ENCODE peak calls at places on chromosomes 2 and 18, in four cellular contexts. W, X, P and U are unnamed samples.

GRCh38 chr2:64276417-64277095 is 132.3 kb upstream of the PELI1 start:
- DNase-seq in X (no peak), W (no peak), P (no peak), U (peak)

GRCh38 chr18:77206676-77207370 is 42.8 kb upstream of the GALR1 start:
- DNase-seq in W (no peak), X (no peak), P (no peak), U (no peak)

GRCh38 chr2:143284087-143284675 is 155.0 kb downstream of the ARHGAP15 start:
- DNase-seq in P (peak), X (peak), W (peak), U (peak)

GRCh38 chr2:58709274-58709673 is 468.1 kb upstream of the FANCL start:
- DNase-seq in P (no peak), X (no peak), W (no peak), U (no peak)

GRCh38 chr2:113173563-113174368 is at the start of gene PSD4:
- DNase-seq in X (no peak), W (peak), P (no peak), U (no peak)

GRCh38 chr2:225100856-225101294 is 58.6 kb upstream of the DOCK10 start:
- DNase-seq in W (no peak), P (no peak), X (peak), U (no peak)

GRCh38 chr2:215693269-215693998 is 257.6 kb upstream of the FN1 start:
- DNase-seq in W (no peak), X (peak), P (peak), U (no peak)

GRCh38 chr2:209368924-209369323 is 54.9 kb upstream of the MAP2 start:
- DNase-seq in X (peak), W (no peak), P (peak), U (no peak)

GRCh38 chr18:34661464-34662087 is 48.5 kb upstream of the DTNA start:
- DNase-seq in W (peak), P (peak), X (peak), U (no peak)

GRCh38 chr18:40293311-40293710 is 1661.7 kb upstream of the PIK3C3 start:
- DNase-seq in W (no peak), X (no peak), P (no peak), U (no peak)

GRCh38 chr2:6080837-6081541 is 388.8 kb downstream of the SOX11 start:
- DNase-seq in P (no peak), X (no peak), W (no peak), U (no peak)

GRCh38 chr2:222102746-222103349 is 195.9 kb downstream of the PAX3 start:
- DNase-seq in W (no peak), P (no peak), X (no peak), U (no peak)

GRCh38 chr18:25724121-25724520 is 366.3 kb downstream of the SS18 start:
- DNase-seq in P (no peak), W (no peak), X (no peak), U (no peak)

GRCh38 chr2:12839339-12839738 is 122.6 kb downstream of the TRIB2 start:
- DNase-seq in P (no peak), W (no peak), X (no peak), U (no peak)

GRCh38 chr2:218785103-218785502 is 3.2 kb downstream of the CYP27A1 start:
- DNase-seq in X (no peak), P (peak), W (no peak), U (no peak)

GRCh38 chr18:68428026-68428425 is 286.9 kb downstream of the TMX3 start:
- DNase-seq in X (no peak), P (no peak), W (no peak), U (no peak)

GRCh38 chr18:8800041-8800441 is 94.7 kb downstream of the MTCL1 start:
- DNase-seq in P (no peak), X (no peak), W (no peak), U (no peak)

GRCh38 chr2:196597531-196597930 is 42.0 kb upstream of the CCDC150 start:
- DNase-seq in X (no peak), W (no peak), P (no peak), U (no peak)

GRCh38 chr18:39448942-39449341 is 1883.3 kb upstream of the CELF4 start:
- DNase-seq in X (no peak), P (no peak), W (no peak), U (no peak)

GRCh38 chr2:226578879-226579278 is 220.7 kb downstream of the IRS1 start:
- DNase-seq in P (peak), W (no peak), X (peak), U (no peak)

GRCh38 chr18:2387588-2387987 is 183.7 kb downstream of the METTL4 start:
- DNase-seq in W (no peak), X (no peak), P (no peak), U (no peak)

GRCh38 chr2:20759487-20759886 is 63.4 kb downstream of the LDAH start:
- DNase-seq in X (no peak), P (no peak), W (no peak), U (no peak)

GRCh38 chr2:28232267-28232666 is 160.4 kb upstream of the FOSL2 start:
- DNase-seq in P (no peak), W (no peak), X (peak), U (no peak)
- TF ChIP-seq NR3C1 in P (no peak), W (no peak), X (no peak), U (no peak)

DNA sequence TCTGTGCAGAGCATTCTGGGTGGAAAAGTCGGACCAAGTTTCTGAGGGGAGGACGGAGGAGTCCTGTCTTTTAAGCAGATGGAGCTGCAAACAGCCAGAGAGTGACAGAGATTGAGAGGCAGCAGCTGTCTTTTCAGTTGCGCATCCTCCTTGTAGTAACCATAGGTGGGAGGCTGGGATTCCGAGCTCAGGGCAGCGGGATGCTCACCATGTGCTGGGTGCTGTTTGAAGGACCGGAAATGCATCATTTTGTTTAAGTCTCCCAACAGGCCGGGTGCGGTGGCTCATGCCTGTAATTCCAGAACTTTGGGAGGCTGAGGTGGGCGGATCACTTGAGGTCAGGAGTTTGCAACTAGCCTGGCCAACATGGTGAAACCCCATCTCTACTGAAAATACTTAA is 93.4 kb downstream of the AGAP1 start:
- DNase-seq in X (no peak), W (no peak), P (no peak), U (no peak)
- TF ChIP-seq USF2 in X (no peak), W (no peak), P (no peak), U (no peak)

GRCh38 chr2:42001696-42002331 is 46.0 kb upstream of the PKDCC start:
- DNase-seq in W (no peak), P (no peak), X (no peak), U (no peak)
- TF ChIP-seq NR3C1 in W (no peak), P (no peak), X (no peak), U (no peak)

GRCh38 chr2:230983566-230983965 is 12.4 kb upstream of the SPATA3 start:
- DNase-seq in P (no peak), X (no peak), W (no peak), U (no peak)

GRCh38 chr2:230981704-230982103 is 14.2 kb upstream of the SPATA3 start:
- DNase-seq in P (no peak), X (no peak), W (no peak), U (no peak)

GRCh38 chr2:230982528-230982927 is 13.4 kb upstream of the SPATA3 start:
- DNase-seq in W (no peak), X (no peak), P (no peak), U (no peak)

GRCh38 chr2:230980468-230980867 is 15.5 kb upstream of the SPATA3 start:
- DNase-seq in W (no peak), X (no peak), P (no peak), U (no peak)

GRCh38 chr2:230982126-230982525 is 13.8 kb upstream of the SPATA3 start:
- DNase-seq in X (no peak), W (no peak), P (no peak), U (no peak)
- TF ChIP-seq USF2 in X (no peak), W (no peak), P (no peak), U (no peak)

GRCh38 chr2:27097341-27097740 is 10.8 kb downstream of the KHK start:
- DNase-seq in X (no peak), P (no peak), W (no peak), U (no peak)

GRCh38 chr2:27094353-27094984 is 7.9 kb downstream of the KHK start:
- DNase-seq in P (no peak), X (no peak), W (no peak), U (no peak)

GRCh38 chr2:27096748-27097297 is 10.3 kb downstream of the KHK start:
- DNase-seq in P (no peak), X (no peak), W (no peak), U (no peak)

GRCh38 chr2:27095427-27095744 is 8.8 kb downstream of the KHK start:
- DNase-seq in X (no peak), W (no peak), P (no peak), U (no peak)

GRCh38 chr2:27095745-27096651 is 9.4 kb downstream of the KHK start:
- DNase-seq in X (peak), W (peak), P (peak), U (peak)
- TF ChIP-seq NR3C1 in X (no peak), W (no peak), P (no peak), U (no peak)

GRCh38 chr2:186460465-186460864 is 25.6 kb upstream of the ZC3H15 start:
- DNase-seq in W (no peak), X (peak), P (peak), U (no peak)
- TF ChIP-seq USF2 in W (peak), X (no peak), P (peak), U (peak)